ENCODE peak calls at places on chromosomes 5 and 9, in eight cellular contexts. D, P, Z, S, V, T, R and L are unnamed samples.

GRCh38 chr5:135242021-135242480 is 157.0 kb downstream of the MACROH2A1 start:
- DNase-seq in D (no peak), P (no peak), Z (no peak), S (no peak), V (no peak), T (no peak), R (peak), L (no peak)

GRCh38 chr5:40834849-40835787 is at the start of gene RPL37:
- DNase-seq in D (peak), P (peak), Z (peak), S (peak), V (peak), T (peak), R (peak), L (peak)

GRCh38 chr5:74167930-74168315 is 472.6 kb downstream of the ENC1 start:
- DNase-seq in D (no peak), P (no peak), Z (no peak), S (no peak), V (no peak), T (no peak), R (no peak), L (no peak)

GRCh38 chr5:180795771-180796313 is 6.8 kb downstream of the MGAT1 start:
- DNase-seq in D (no peak), P (no peak), Z (no peak), S (no peak), V (no peak), T (no peak), R (no peak), L (no peak)

GRCh38 chr9:88742483-88742882 is 207.5 kb downstream of the NXNL2 start:
- DNase-seq in D (no peak), P (no peak), Z (no peak), S (no peak), V (no peak), T (no peak), R (no peak), L (peak)

GRCh38 chr9:86034863-86035734 is 64.3 kb downstream of the GOLM1 start:
- DNase-seq in D (no peak), P (no peak), Z (peak), S (no peak), V (no peak), T (peak), R (peak), L (no peak)

GRCh38 chr5:116573617-116574431 is 799 bp downstream of the SEMA6A start:
- DNase-seq in D (peak), P (no peak), Z (no peak), S (no peak), V (no peak), T (no peak), R (peak), L (no peak)

GRCh38 chr9:116589392-116590354 is 97.4 kb upstream of the TRIM32 start:
- DNase-seq in D (no peak), P (no peak), Z (no peak), S (no peak), V (no peak), T (peak), R (peak), L (no peak)

GRCh38 chr9:71592400-71592799 is 175.9 kb downstream of the CEMIP2 start:
- DNase-seq in D (no peak), P (no peak), Z (no peak), S (no peak), V (no peak), T (no peak), R (no peak), L (no peak)

GRCh38 chr5:136015966-136016365 is 12.8 kb upstream of the TGFBI start:
- DNase-seq in D (no peak), P (no peak), Z (no peak), S (no peak), V (no peak), T (no peak), R (no peak), L (no peak)

GRCh38 chr5:113169720-113170119 is 193.1 kb downstream of the DCP2 start:
- DNase-seq in D (no peak), P (no peak), Z (no peak), S (no peak), V (no peak), T (no peak), R (no peak), L (no peak)

GRCh38 chr5:60382761-60383160 is 317.2 kb downstream of the DEPDC1B start:
- DNase-seq in D (no peak), P (no peak), Z (no peak), S (no peak), V (no peak), T (no peak), R (no peak), L (no peak)

GRCh38 chr5:77852514-77853352 is 76.6 kb upstream of the TBCA start:
- DNase-seq in D (peak), P (no peak), Z (no peak), S (peak), V (no peak), T (no peak), R (peak), L (peak)

GRCh38 chr5:72177538-72177937 is 70.3 kb downstream of the MAP1B start:
- DNase-seq in D (no peak), P (no peak), Z (no peak), S (no peak), V (no peak), T (no peak), R (no peak), L (no peak)

GRCh38 chr5:72183231-72183630 is 76.0 kb downstream of the MAP1B start:
- DNase-seq in D (no peak), P (no peak), Z (no peak), S (no peak), V (no peak), T (no peak), R (no peak), L (no peak)

GRCh38 chr5:72179816-72180440 is 72.7 kb downstream of the MAP1B start:
- DNase-seq in D (no peak), P (no peak), Z (no peak), S (no peak), V (no peak), T (no peak), R (no peak), L (peak)

GRCh38 chr5:72180925-72181324 is 73.7 kb downstream of the MAP1B start:
- DNase-seq in D (no peak), P (no peak), Z (no peak), S (no peak), V (no peak), T (no peak), R (no peak), L (no peak)

DNA sequence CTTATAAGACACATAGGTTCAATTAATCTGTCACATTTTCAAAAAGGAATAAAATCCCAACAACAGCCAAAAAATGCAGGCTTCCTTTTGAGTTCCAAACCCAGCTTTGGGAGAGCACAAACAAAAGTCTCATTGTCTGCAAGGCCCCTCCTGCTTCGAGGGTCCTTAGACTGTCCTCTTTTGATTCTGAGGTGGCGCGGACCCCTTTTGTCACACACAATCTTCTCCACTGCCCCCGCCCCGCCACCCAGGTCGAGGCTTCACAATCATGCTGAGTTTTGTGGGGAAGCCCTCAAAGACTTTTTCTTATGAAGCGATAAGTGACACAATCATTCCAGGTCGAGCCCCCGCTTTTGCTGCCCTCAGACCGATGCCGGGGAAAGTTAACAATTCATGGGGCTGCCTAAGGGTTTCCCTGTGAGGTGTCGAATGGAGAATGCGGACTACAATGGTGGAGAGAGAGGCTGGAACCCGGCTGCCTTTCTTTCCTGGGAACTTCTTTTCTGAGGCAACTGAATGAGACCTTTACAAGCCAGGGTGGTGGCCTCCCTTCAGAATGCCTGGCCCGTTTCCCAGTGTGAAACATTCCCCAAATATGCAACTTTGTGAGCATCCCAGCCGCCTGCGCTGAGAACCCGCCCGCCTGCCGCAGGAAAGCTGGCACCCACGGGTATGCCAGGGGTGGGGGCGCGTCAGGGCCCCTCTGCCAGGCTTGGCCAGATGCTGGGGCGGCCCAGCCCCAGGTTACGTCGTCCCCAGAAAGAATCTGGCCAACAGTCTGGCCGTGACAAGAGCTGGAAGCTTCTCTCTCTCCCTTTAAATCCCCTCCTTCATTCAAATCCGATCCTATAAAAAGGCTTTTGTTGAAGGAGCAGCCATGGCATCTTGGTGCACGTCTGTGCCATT is 71.9 kb downstream of the MAP1B start:
- DNase-seq in D (peak), P (no peak), Z (peak), S (peak), V (no peak), T (no peak), R (peak), L (peak)
- H3K27ac ChIP-seq in D (peak), P (peak), Z (peak), S (peak), V (no peak), T (no peak), R (no peak), L (peak)

DNA sequence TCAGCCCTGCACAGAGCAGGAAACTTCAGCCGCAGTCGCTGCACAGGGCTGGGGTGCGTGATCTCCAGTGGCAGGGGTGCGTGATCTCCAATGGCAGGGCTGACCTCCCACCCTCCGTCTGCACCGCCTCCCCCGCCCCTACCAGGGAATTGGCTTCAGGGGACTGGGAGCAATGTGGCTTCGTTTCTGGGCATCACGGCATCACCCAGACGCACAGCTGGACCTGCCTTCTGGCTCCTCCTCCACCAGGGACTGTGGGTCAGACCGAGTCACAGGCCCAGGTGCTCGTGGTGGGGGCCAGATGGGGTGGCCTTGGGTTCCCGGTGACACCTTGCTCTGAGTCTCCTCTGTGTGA is 51.0 kb downstream of the AHRR start:
- DNase-seq in D (no peak), P (no peak), Z (no peak), S (no peak), V (no peak), T (no peak), R (peak), L (no peak)
- H3K27ac ChIP-seq in D (no peak), P (no peak), Z (no peak), S (no peak), V (no peak), T (no peak), R (no peak), L (no peak)

DNA sequence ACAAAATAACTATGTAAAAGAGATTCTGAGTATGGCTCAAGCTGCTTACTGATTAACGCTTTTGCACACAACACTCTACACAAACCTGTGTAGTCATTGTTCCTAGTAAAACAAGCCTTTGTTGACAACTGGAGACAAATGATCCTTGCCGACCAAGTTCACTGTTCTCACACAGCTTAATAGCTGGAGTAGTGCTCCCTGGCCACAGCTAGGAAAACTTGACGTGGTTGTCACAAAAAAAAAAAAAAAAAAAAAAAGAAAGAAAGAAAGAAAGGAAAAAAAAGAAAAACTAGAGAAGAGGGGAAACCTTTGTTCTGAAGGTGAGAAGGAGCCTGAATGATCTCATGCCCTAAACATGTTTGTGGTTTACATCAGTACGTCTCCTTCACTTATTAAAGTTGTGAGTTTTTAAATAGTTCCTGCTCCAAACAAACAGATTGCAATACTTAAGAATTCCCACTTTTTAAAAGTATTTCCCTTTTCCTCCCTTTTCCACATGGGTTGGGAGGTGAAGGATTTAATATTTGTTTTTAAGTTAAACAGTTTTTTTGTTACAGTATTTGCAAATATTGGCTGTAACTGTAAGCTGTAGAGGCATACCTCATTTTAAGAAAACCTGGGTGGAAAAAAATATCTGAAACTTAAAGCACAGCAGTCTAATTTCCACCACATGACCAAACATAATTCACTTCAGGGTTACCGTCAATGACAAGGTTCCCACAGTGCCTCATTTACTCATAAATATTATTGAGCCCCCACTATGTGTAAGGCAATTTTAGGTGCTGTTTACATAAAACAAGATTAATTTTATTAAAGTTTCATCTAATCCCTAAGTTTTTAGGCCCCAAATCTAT is 63.7 kb downstream of the GLIS3 start:
- DNase-seq in D (no peak), P (no peak), Z (no peak), S (no peak), V (no peak), T (peak), R (no peak), L (no peak)
- H3K27ac ChIP-seq in D (no peak), P (peak), Z (peak), S (peak), V (no peak), T (no peak), R (peak), L (no peak)

GRCh38 chr5:132434813-132435286 is 55.7 kb downstream of the IRF1 start:
- DNase-seq in D (no peak), P (no peak), Z (no peak), S (no peak), V (no peak), T (peak), R (no peak), L (no peak)
- H3K27ac ChIP-seq in D (no peak), P (no peak), Z (no peak), S (no peak), V (no peak), T (peak), R (peak), L (no peak)

DNA sequence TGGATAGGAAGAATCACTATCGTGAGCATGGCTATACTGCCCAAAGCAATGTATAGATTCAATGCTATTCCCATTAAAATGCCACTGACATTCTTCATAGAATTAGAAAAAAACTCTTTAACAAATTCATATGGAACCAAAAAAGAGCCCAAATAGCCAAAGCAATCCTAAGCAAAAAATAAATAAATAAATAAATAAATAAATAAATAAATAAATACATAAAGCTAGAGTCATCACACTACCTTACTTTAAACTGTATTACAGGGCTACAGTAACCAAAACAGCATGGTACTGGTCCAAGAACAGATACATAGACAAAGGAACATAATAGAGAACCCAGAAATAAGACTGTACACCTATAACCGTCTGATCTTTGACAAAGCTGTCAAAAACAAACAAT is 180.4 kb upstream of the CDKN2B start:
- DNase-seq in D (no peak), P (no peak), Z (no peak), S (no peak), V (no peak), T (no peak), R (no peak), L (no peak)
- H3K27ac ChIP-seq in D (no peak), P (no peak), Z (no peak), S (no peak), V (no peak), T (no peak), R (no peak), L (no peak)

GRCh38 chr5:1208221-1208742 is 6.9 kb downstream of the SLC6A19 start:
- DNase-seq in D (no peak), P (no peak), Z (no peak), S (no peak), V (no peak), T (no peak), R (no peak), L (no peak)

GRCh38 chr5:1207555-1207954 is 6.2 kb downstream of the SLC6A19 start:
- DNase-seq in D (no peak), P (no peak), Z (no peak), S (no peak), V (no peak), T (no peak), R (no peak), L (no peak)

GRCh38 chr5:1205255-1206180 is 4.1 kb downstream of the SLC6A19 start:
- DNase-seq in D (peak), P (no peak), Z (no peak), S (no peak), V (no peak), T (no peak), R (no peak), L (no peak)

GRCh38 chr5:1204693-1205242 is 3.4 kb downstream of the SLC6A19 start:
- DNase-seq in D (peak), P (no peak), Z (peak), S (no peak), V (no peak), T (peak), R (no peak), L (no peak)

GRCh38 chr5:1206521-1207412 is 5.4 kb downstream of the SLC6A19 start:
- DNase-seq in D (no peak), P (no peak), Z (peak), S (no peak), V (no peak), T (no peak), R (no peak), L (no peak)
- H3K27ac ChIP-seq in D (no peak), P (no peak), Z (no peak), S (no peak), V (no peak), T (no peak), R (no peak), L (no peak)

GRCh38 chr5:172867761-172868435 is 33.8 kb downstream of the ERGIC1 start:
- DNase-seq in D (no peak), P (no peak), Z (no peak), S (peak), V (no peak), T (no peak), R (no peak), L (no peak)
- H3K27ac ChIP-seq in D (peak), P (peak), Z (peak), S (peak), V (no peak), T (peak), R (peak), L (peak)

DNA sequence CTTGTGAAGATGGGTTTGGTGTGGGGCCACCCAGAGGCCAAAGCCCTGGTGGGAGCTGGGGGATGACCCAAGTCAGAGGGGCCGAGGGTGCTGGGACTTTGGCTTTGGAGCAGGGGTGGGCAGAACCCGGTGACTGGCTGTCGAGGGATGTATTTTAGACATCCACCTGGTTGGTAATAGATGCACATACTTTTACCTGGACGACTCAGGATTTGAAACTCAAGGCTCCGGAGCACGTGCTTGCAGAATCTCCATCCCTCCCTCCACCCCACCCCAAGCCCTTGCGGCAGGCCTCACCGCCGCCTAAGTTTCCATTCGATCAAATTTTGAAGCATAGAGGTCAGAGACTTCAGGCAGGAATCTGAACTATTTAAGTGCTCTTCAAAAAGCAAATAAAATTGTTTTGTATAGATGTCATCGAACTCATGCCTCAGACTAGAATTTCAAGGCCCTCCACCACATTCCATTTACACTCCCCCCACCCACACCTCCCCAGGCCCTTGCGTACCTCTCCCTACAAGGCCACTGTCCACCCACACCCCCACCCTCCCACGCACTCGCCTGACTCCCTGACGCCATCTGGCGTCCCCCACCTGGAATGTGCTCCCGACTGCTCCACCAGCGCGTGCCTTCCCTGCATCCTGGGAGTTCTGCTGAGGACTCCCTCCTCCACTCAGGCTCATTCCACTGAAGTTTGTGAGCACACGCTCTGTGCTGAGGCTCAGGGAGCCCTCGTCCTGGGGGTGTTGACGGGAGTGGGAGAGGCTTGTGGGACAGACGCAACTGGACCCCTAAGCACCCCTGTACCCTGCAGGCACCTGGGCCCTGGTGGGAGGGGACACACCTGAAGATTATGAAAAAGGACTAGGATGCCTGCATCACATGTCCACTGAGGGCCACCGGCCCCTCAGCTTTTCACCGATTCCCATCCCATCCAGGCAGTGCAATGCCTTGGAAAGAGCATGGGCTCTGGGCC is 56.4 kb upstream of the RPL26L1 start:
- DNase-seq in D (peak), P (no peak), Z (peak), S (no peak), V (no peak), T (peak), R (peak), L (peak)
- H3K27ac ChIP-seq in D (peak), P (peak), Z (peak), S (peak), V (no peak), T (peak), R (peak), L (no peak)

GRCh38 chr5:72244862-72245371 is 75.1 kb downstream of the MRPS27 start:
- DNase-seq in D (no peak), P (no peak), Z (no peak), S (no peak), V (no peak), T (peak), R (no peak), L (no peak)
- H3K27ac ChIP-seq in D (peak), P (peak), Z (no peak), S (peak), V (no peak), T (no peak), R (no peak), L (peak)